ENCODE peak calls at places on chromosome 6, in eight cellular contexts. One of them, this sample, is unnamed.
A peak's percentile ranks its signal among the peaks of the same experiment; 100 is the strongest.

GRCh38 chr6:78192057-78192456 is 539.2 kb downstream of the MEI4 start:
- DNase-seq in naive thymus-derived CD4-positive, alpha-beta T cell: no peak
- DNase-seq in AML-193: no peak
- DNase-seq in astrocyte: no peak
- DNase-seq in NCI-H2081: no peak
- DNase-seq in DMS153: no peak
- DNase-seq in globus pallidus: peak; percentile 7
- DNase-seq in T-helper 2 cell: no peak
- DNase-seq in this sample: no peak

GRCh38 chr6:148426317-148426977 is 83.8 kb downstream of the SASH1 start:
- DNase-seq in astrocyte: no peak
- DNase-seq in globus pallidus: no peak
- DNase-seq in T-helper 2 cell: no peak
- DNase-seq in naive thymus-derived CD4-positive, alpha-beta T cell: no peak
- DNase-seq in NCI-H2081: no peak
- DNase-seq in AML-193: no peak
- DNase-seq in DMS153: no peak
- DNase-seq in this sample: no peak

GRCh38 chr6:35161265-35161664 is 20.1 kb upstream of the TCP11 start:
- DNase-seq in AML-193: no peak
- DNase-seq in NCI-H2081: no peak
- DNase-seq in astrocyte: no peak
- DNase-seq in T-helper 2 cell: no peak
- DNase-seq in globus pallidus: no peak
- DNase-seq in naive thymus-derived CD4-positive, alpha-beta T cell: no peak
- DNase-seq in DMS153: no peak
- DNase-seq in this sample: no peak

GRCh38 chr6:155155787-155156447 is 107.9 kb upstream of the CLDN20 start:
- DNase-seq in NCI-H2081: no peak
- DNase-seq in AML-193: no peak
- DNase-seq in globus pallidus: no peak
- DNase-seq in astrocyte: no peak
- DNase-seq in DMS153: no peak
- DNase-seq in naive thymus-derived CD4-positive, alpha-beta T cell: no peak
- DNase-seq in T-helper 2 cell: peak; percentile 52
- DNase-seq in this sample: no peak

GRCh38 chr6:20497200-20497820 is 36.9 kb upstream of the CDKAL1 start:
- DNase-seq in DMS153: no peak
- DNase-seq in T-helper 2 cell: no peak
- DNase-seq in AML-193: no peak
- DNase-seq in NCI-H2081: no peak
- DNase-seq in astrocyte: peak; percentile 93
- DNase-seq in naive thymus-derived CD4-positive, alpha-beta T cell: no peak
- DNase-seq in globus pallidus: no peak
- DNase-seq in this sample: no peak

GRCh38 chr6:56713285-56713684 is 70.6 kb upstream of the DST start:
- DNase-seq in T-helper 2 cell: no peak
- DNase-seq in astrocyte: peak; percentile 92
- DNase-seq in DMS153: no peak
- DNase-seq in AML-193: no peak
- DNase-seq in globus pallidus: no peak
- DNase-seq in naive thymus-derived CD4-positive, alpha-beta T cell: no peak
- DNase-seq in NCI-H2081: no peak
- DNase-seq in this sample: no peak

GRCh38 chr6:7742214-7742613 is 16.3 kb downstream of the BMP6 start:
- DNase-seq in naive thymus-derived CD4-positive, alpha-beta T cell: no peak
- DNase-seq in T-helper 2 cell: no peak
- DNase-seq in globus pallidus: no peak
- DNase-seq in NCI-H2081: peak; percentile 28
- DNase-seq in astrocyte: no peak
- DNase-seq in DMS153: peak; percentile 35
- DNase-seq in AML-193: no peak
- DNase-seq in this sample: no peak

GRCh38 chr6:1045239-1045638 is 266.7 kb upstream of the FOXQ1 start:
- DNase-seq in AML-193: no peak
- DNase-seq in NCI-H2081: no peak
- DNase-seq in astrocyte: no peak
- DNase-seq in globus pallidus: no peak
- DNase-seq in DMS153: no peak
- DNase-seq in naive thymus-derived CD4-positive, alpha-beta T cell: no peak
- DNase-seq in T-helper 2 cell: no peak
- DNase-seq in this sample: no peak

GRCh38 chr6:37243816-37244370 is 13.7 kb upstream of the TBC1D22B start:
- DNase-seq in AML-193: no peak
- DNase-seq in NCI-H2081: no peak
- DNase-seq in naive thymus-derived CD4-positive, alpha-beta T cell: no peak
- DNase-seq in T-helper 2 cell: no peak
- DNase-seq in globus pallidus: no peak
- DNase-seq in astrocyte: no peak
- DNase-seq in DMS153: no peak
- DNase-seq in this sample: no peak

GRCh38 chr6:39576556-39577303 is 148.5 kb downstream of the KIF6 start:
- DNase-seq in AML-193: no peak
- DNase-seq in globus pallidus: no peak
- DNase-seq in astrocyte: no peak
- DNase-seq in DMS153: no peak
- DNase-seq in T-helper 2 cell: no peak
- DNase-seq in NCI-H2081: no peak
- DNase-seq in naive thymus-derived CD4-positive, alpha-beta T cell: no peak
- DNase-seq in this sample: no peak

GRCh38 chr6:169824848-169825557 is 73.6 kb downstream of the ERMARD start:
- DNase-seq in DMS153: no peak
- DNase-seq in AML-193: no peak
- DNase-seq in astrocyte: no peak
- DNase-seq in globus pallidus: no peak
- DNase-seq in T-helper 2 cell: no peak
- DNase-seq in NCI-H2081: no peak
- DNase-seq in naive thymus-derived CD4-positive, alpha-beta T cell: no peak
- DNase-seq in this sample: no peak

GRCh38 chr6:5986847-5987246 is 19.9 kb downstream of the NRN1 start:
- DNase-seq in AML-193: no peak
- DNase-seq in T-helper 2 cell: peak; percentile 72
- DNase-seq in naive thymus-derived CD4-positive, alpha-beta T cell: no peak
- DNase-seq in NCI-H2081: no peak
- DNase-seq in globus pallidus: no peak
- DNase-seq in DMS153: no peak
- DNase-seq in astrocyte: no peak
- DNase-seq in this sample: no peak

GRCh38 chr6:100435299-100435698 is 29.4 kb downstream of the SIM1 start:
- DNase-seq in NCI-H2081: no peak
- DNase-seq in DMS153: no peak
- DNase-seq in astrocyte: peak; percentile 57
- DNase-seq in AML-193: no peak
- DNase-seq in naive thymus-derived CD4-positive, alpha-beta T cell: no peak
- DNase-seq in globus pallidus: no peak
- DNase-seq in T-helper 2 cell: no peak
- DNase-seq in this sample: no peak

GRCh38 chr6:109260701-109261100 is 121.6 kb downstream of the CD164 start:
- DNase-seq in AML-193: no peak
- DNase-seq in T-helper 2 cell: no peak
- DNase-seq in astrocyte: no peak
- DNase-seq in DMS153: no peak
- DNase-seq in NCI-H2081: no peak
- DNase-seq in globus pallidus: no peak
- DNase-seq in naive thymus-derived CD4-positive, alpha-beta T cell: no peak
- DNase-seq in this sample: no peak

GRCh38 chr6:167120557-167121030 is 2.3 kb upstream of the CCR6 start:
- DNase-seq in naive thymus-derived CD4-positive, alpha-beta T cell: no peak
- DNase-seq in globus pallidus: no peak
- DNase-seq in AML-193: no peak
- DNase-seq in astrocyte: no peak
- DNase-seq in NCI-H2081: no peak
- DNase-seq in DMS153: no peak
- DNase-seq in T-helper 2 cell: no peak
- DNase-seq in this sample: no peak